ENCODE peak calls at places on chromosome 4, in nine cellular contexts. F is HCT116, D is GM23338, L is mammary epithelial cell, I is IMR-90, R is H1, M is fibroblast of lung, P is PC-3, O is MM.1S. J is an unnamed sample.

GRCh38 chr4:11545651-11546050 is 117.0 kb upstream of the HS3ST1 start:
- DNase-seq in L (no peak), F (no peak), I (no peak), R (no peak), D (no peak), P (no peak), O (no peak), M (no peak), J (no peak)

GRCh38 chr4:150021483-150021882 is 56.8 kb upstream of the DCLK2 start:
- DNase-seq in D (no peak), O (no peak), M (no peak), R (no peak), F (no peak), I (no peak), P (no peak), L (no peak), J (no peak)

GRCh38 chr4:21117771-21118170 is 417.5 kb downstream of the PACRGL start:
- DNase-seq in D (no peak), L (no peak), R (no peak), I (no peak), P (no peak), O (no peak), F (no peak), M (peak; percentile 68), J (no peak)

GRCh38 chr4:25857403-25857802 is 5.4 kb downstream of the SEL1L3 start:
- DNase-seq in I (no peak), P (no peak), O (no peak), M (no peak), D (peak; percentile 24), L (no peak), R (no peak), F (no peak), J (no peak)

GRCh38 chr4:69071286-69071685 is 25.0 kb upstream of the UGT2B7 start:
- DNase-seq in D (no peak), I (no peak), L (no peak), M (no peak), O (no peak), P (no peak), F (no peak), R (no peak), J (no peak)

GRCh38 chr4:7928711-7929505 is 10.8 kb downstream of the AFAP1 start:
- DNase-seq in F (peak; percentile 2), P (no peak), M (no peak), R (no peak), O (no peak), D (no peak), L (no peak), I (no peak), J (peak; percentile 46)

GRCh38 chr4:48193921-48194320 is 59.9 kb upstream of the TXK start:
- DNase-seq in M (no peak), R (no peak), D (no peak), I (no peak), P (no peak), O (no peak), F (no peak), L (no peak), J (no peak)

GRCh38 chr4:128803783-128804182 is 5.7 kb upstream of the JADE1 start:
- DNase-seq in P (no peak), D (no peak), M (no peak), R (no peak), O (peak; percentile 79), L (no peak), F (no peak), I (no peak), J (no peak)

GRCh38 chr4:105088110-105088879 is 58.4 kb upstream of the TET2 start:
- DNase-seq in P (peak; percentile 15), M (peak; percentile 98), F (no peak), I (peak; percentile 98), R (peak; percentile 43), L (peak; percentile 75), O (no peak), D (peak; percentile 62), J (peak; percentile 7)

GRCh38 chr4:7519638-7520373 is 85.1 kb upstream of the PSAPL1 start:
- DNase-seq in O (no peak), L (no peak), F (no peak), P (no peak), R (no peak), I (no peak), M (no peak), D (no peak), J (peak; percentile 32)

DNA sequence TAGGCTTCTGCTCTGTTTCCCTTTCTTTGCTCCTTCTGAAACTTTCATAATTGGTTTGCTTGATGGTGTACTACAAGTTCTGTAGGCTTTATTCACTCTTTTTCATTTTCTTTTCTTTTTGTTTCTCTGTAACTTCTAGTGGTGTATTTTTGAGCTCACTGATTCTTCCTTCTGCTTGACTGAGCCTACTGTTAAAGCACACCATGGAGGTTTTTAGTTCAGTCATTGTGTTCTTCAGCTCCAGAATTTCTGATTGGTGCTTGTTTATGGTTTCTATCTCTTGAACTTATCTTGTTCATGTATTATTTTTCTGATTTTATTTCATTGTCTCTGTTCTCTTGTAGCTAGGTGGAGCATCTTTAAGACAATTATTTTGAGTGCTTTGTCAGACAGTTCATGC is 33.4 kb upstream of the C4orf54 start:
- DNase-seq in D (no peak), P (no peak), R (no peak), F (no peak), L (no peak), M (no peak), O (no peak), I (no peak), J (no peak)
- H4K20me1 ChIP-seq in D (no peaks in the 10 kb centered on the region), P (no peaks in the 10 kb centered on the region), R (no peaks in the 10 kb centered on the region), F (no peaks in the 10 kb centered on the region), L (no peaks in the 10 kb centered on the region), M (no peaks in the 10 kb centered on the region), O (no peaks in the 10 kb centered on the region), I (no peaks in the 10 kb centered on the region), J (no peaks in the 10 kb centered on the region)

GRCh38 chr4:10093801-10094552 is 22.6 kb downstream of the WDR1 start:
- DNase-seq in M (peak; percentile 98), O (no peak), P (no peak), D (no peak), L (peak; percentile 60), I (peak; percentile 89), R (no peak), F (no peak), J (no peak)
- H4K20me1 ChIP-seq in M (no peaks in the 10 kb centered on the region), O (no peaks in the 10 kb centered on the region), P (no peaks in the 10 kb centered on the region), D (peaks cover 16% of the 10 kb centered on the region), L (no peaks in the 10 kb centered on the region), I (peaks cover 100% of the 10 kb centered on the region), R (peaks cover 50% of the 10 kb centered on the region), F (no peaks in the 10 kb centered on the region), J (peaks cover 63% of the 10 kb centered on the region)

DNA sequence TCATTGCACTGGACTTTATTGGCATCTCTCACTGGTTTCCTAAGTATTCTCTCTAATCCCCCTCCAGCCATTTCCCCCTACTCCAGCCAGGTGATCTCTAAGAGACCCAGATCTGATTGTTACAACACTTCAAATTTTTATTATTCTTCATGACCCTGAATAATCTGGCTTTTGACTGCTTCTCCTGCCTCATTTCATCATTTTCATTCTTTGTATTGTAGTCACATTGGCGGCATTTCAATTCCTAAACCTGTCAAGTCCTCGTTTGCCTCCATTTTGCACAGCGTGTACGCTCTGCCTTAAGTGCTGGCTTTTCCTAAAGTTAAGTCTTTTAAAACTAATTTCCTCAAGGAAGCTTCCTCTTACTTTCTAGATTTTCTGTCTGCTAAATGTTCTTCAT is 31.6 kb downstream of the UBE2K start:
- DNase-seq in P (no peak), O (no peak), I (peak; percentile 38), F (no peak), L (peak; percentile 61), R (no peak), M (peak; percentile 81), D (no peak), J (no peak)
- H4K20me1 ChIP-seq in P (peaks cover 9% of the 10 kb centered on the region), O (peaks cover 19% of the 10 kb centered on the region), I (peaks cover 92% of the 10 kb centered on the region), F (peaks cover 35% of the 10 kb centered on the region), L (peaks cover 3% of the 10 kb centered on the region), R (peaks cover 14% of the 10 kb centered on the region), M (peaks cover 2% of the 10 kb centered on the region), D (peaks cover 84% of the 10 kb centered on the region), J (peaks cover 71% of the 10 kb centered on the region)

GRCh38 chr4:61380865-61381264 is 180.7 kb downstream of the ADGRL3 start:
- DNase-seq in M (no peak), L (no peak), R (no peak), O (no peak), P (no peak), D (peak; percentile 50), I (no peak), F (no peak), J (peak; percentile 7)

GRCh38 chr4:61389640-61390039 is 189.5 kb downstream of the ADGRL3 start:
- DNase-seq in D (no peak), R (no peak), I (no peak), F (no peak), P (no peak), L (no peak), M (no peak), O (no peak), J (no peak)

GRCh38 chr4:61379406-61379805 is 179.3 kb downstream of the ADGRL3 start:
- DNase-seq in O (no peak), P (no peak), D (no peak), F (no peak), R (no peak), I (no peak), M (no peak), L (peak; percentile 20), J (no peak)

GRCh38 chr4:61385302-61385701 is 185.2 kb downstream of the ADGRL3 start:
- DNase-seq in P (no peak), D (no peak), I (no peak), O (no peak), L (peak; percentile 12), F (no peak), M (peak; percentile 13), R (no peak), J (no peak)
- H4K20me1 ChIP-seq in P (no peaks in the 10 kb centered on the region), D (no peaks in the 10 kb centered on the region), I (no peaks in the 10 kb centered on the region), O (no peaks in the 10 kb centered on the region), L (no peaks in the 10 kb centered on the region), F (no peaks in the 10 kb centered on the region), M (no peaks in the 10 kb centered on the region), R (no peaks in the 10 kb centered on the region), J (peaks cover 21% of the 10 kb centered on the region)

GRCh38 chr4:6350646-6351045 is 81.0 kb downstream of the WFS1 start:
- DNase-seq in P (no peak), D (no peak), R (no peak), F (no peak), M (no peak), L (no peak), I (no peak), O (no peak), J (no peak)
- H4K20me1 ChIP-seq in P (no peaks in the 10 kb centered on the region), D (no peaks in the 10 kb centered on the region), R (no peaks in the 10 kb centered on the region), F (no peaks in the 10 kb centered on the region), M (no peaks in the 10 kb centered on the region), L (no peaks in the 10 kb centered on the region), I (no peaks in the 10 kb centered on the region), O (no peaks in the 10 kb centered on the region), J (no peaks in the 10 kb centered on the region)

DNA sequence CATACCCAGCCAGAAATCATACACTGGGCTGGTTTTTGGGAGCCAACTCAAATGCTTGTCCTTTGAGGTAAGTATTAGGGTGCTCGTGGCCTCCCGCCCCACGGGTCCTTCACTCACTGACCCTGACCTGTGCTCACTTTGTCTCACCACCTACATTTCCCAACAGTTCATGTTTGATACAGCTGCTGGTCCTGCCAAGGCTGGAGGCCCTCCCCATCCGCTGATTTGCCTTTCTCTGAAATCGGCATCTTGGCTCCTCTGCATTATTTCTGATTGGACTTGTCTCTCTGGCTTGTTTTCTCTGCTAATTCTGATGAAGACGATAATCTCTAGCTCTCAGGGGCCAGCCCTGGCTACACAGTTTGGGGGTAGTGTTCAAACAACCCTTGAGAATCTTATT is 70.2 kb downstream of the SORBS2 start:
- DNase-seq in D (no peak), I (no peak), O (no peak), M (no peak), F (no peak), L (no peak), P (no peak), R (no peak), J (no peak)
- H4K20me1 ChIP-seq in D (no peaks in the 10 kb centered on the region), I (no peaks in the 10 kb centered on the region), O (no peaks in the 10 kb centered on the region), M (no peaks in the 10 kb centered on the region), F (no peaks in the 10 kb centered on the region), L (no peaks in the 10 kb centered on the region), P (no peaks in the 10 kb centered on the region), R (peaks cover 2% of the 10 kb centered on the region), J (no peaks in the 10 kb centered on the region)

GRCh38 chr4:2595436-2595835 is 59.0 kb downstream of the FAM193A start:
- DNase-seq in P (no peak), R (no peak), D (no peak), I (peak; percentile 66), L (no peak), F (no peak), O (no peak), M (no peak), J (no peak)
- H4K20me1 ChIP-seq in P (peaks cover 18% of the 10 kb centered on the region), R (peaks cover 11% of the 10 kb centered on the region), D (peaks cover 36% of the 10 kb centered on the region), I (peaks cover 100% of the 10 kb centered on the region), L (peaks cover 12% of the 10 kb centered on the region), F (no peaks in the 10 kb centered on the region), O (peaks cover 13% of the 10 kb centered on the region), M (no peaks in the 10 kb centered on the region), J (peaks cover 100% of the 10 kb centered on the region)